ENCODE peak calls at places on chromosomes 1 and 21, in five cellular contexts. One of them, this sample, is unnamed.

GRCh38 chr1:85607126-85607912 is 26.8 kb downstream of the CCN1 start:
- DNase-seq in PC-3: peak; percentile 99
- DNase-seq in GM23338: peak; percentile 99
- DNase-seq in mesendoderm: peak; percentile 100
- DNase-seq in left lung: no peak
- DNase-seq in this sample: no peak

GRCh38 chr1:152622803-152623202 is at the start of gene LCE3A:
- DNase-seq in GM23338: peak; percentile 11
- DNase-seq in left lung: no peak
- DNase-seq in PC-3: peak; percentile 1
- DNase-seq in mesendoderm: no peak
- DNase-seq in this sample: no peak

GRCh38 chr1:47412437-47412836 is 3.6 kb upstream of the FOXE3 start:
- DNase-seq in left lung: no peak
- DNase-seq in PC-3: no peak
- DNase-seq in mesendoderm: no peak
- DNase-seq in GM23338: no peak
- DNase-seq in this sample: no peak

GRCh38 chr1:228277491-228278431 is 69.9 kb downstream of the OBSCN start:
- DNase-seq in PC-3: no peak
- DNase-seq in left lung: no peak
- DNase-seq in GM23338: no peak
- DNase-seq in mesendoderm: no peak
- DNase-seq in this sample: no peak

GRCh38 chr1:65979145-65979544 is 186.4 kb downstream of the PDE4B start:
- DNase-seq in GM23338: no peak
- DNase-seq in mesendoderm: no peak
- DNase-seq in left lung: no peak
- DNase-seq in PC-3: peak; percentile 22
- DNase-seq in this sample: no peak

GRCh38 chr21:29318354-29318753 is 19.6 kb downstream of the BACH1 start:
- DNase-seq in PC-3: no peak
- DNase-seq in GM23338: no peak
- DNase-seq in mesendoderm: no peak
- DNase-seq in left lung: no peak
- DNase-seq in this sample: no peak

GRCh38 chr1:170661646-170662411 is 2.1 kb upstream of the PRRX1 start:
- DNase-seq in PC-3: no peak
- DNase-seq in GM23338: peak; percentile 79
- DNase-seq in left lung: no peak
- DNase-seq in mesendoderm: peak; percentile 67
- DNase-seq in this sample: no peak

GRCh38 chr1:3708696-3709246 is 43.5 kb upstream of the CCDC27 start:
- DNase-seq in left lung: no peak
- DNase-seq in mesendoderm: no peak
- DNase-seq in PC-3: peak; percentile 61
- DNase-seq in GM23338: peak; percentile 61
- DNase-seq in this sample: no peak

GRCh38 chr1:161139765-161140164 is 7.3 kb upstream of the DEDD start:
- DNase-seq in left lung: no peak
- DNase-seq in mesendoderm: peak; percentile 60
- DNase-seq in GM23338: peak; percentile 81
- DNase-seq in PC-3: peak; percentile 77
- DNase-seq in this sample: no peak

GRCh38 chr1:7052701-7053100 is 267.4 kb downstream of the CAMTA1 start:
- DNase-seq in PC-3: no peak
- DNase-seq in GM23338: no peak
- DNase-seq in mesendoderm: no peak
- DNase-seq in left lung: no peak
- DNase-seq in this sample: no peak
- H3K4me1 ChIP-seq in PC-3: peaks cover 6% of the 10 kb centered on the region
- H3K4me1 ChIP-seq in GM23338: no peaks in the 10 kb centered on the region
- H3K4me1 ChIP-seq in mesendoderm: no peaks in the 10 kb centered on the region
- H3K4me1 ChIP-seq in left lung: no peaks in the 10 kb centered on the region
- H3K4me1 ChIP-seq in this sample: no peaks in the 10 kb centered on the region

GRCh38 chr1:241652012-241652411 is at the start of gene WDR64:
- DNase-seq in PC-3: no peak
- DNase-seq in mesendoderm: no peak
- DNase-seq in GM23338: no peak
- DNase-seq in left lung: no peak
- DNase-seq in this sample: no peak

GRCh38 chr1:241660424-241660972 is 8.4 kb downstream of the WDR64 start:
- DNase-seq in PC-3: no peak
- DNase-seq in mesendoderm: no peak
- DNase-seq in GM23338: no peak
- DNase-seq in left lung: no peak
- DNase-seq in this sample: no peak

GRCh38 chr1:241658081-241658793 is 6.2 kb downstream of the WDR64 start:
- DNase-seq in left lung: no peak
- DNase-seq in GM23338: no peak
- DNase-seq in PC-3: peak; percentile 76
- DNase-seq in mesendoderm: no peak
- DNase-seq in this sample: no peak

GRCh38 chr1:241654019-241654418 is 1.9 kb downstream of the WDR64 start:
- DNase-seq in mesendoderm: no peak
- DNase-seq in left lung: no peak
- DNase-seq in GM23338: no peak
- DNase-seq in PC-3: no peak
- DNase-seq in this sample: no peak

GRCh38 chr1:241654641-241655040 is 2.6 kb downstream of the WDR64 start:
- DNase-seq in mesendoderm: no peak
- DNase-seq in PC-3: peak; percentile 71
- DNase-seq in GM23338: no peak
- DNase-seq in left lung: no peak
- DNase-seq in this sample: no peak
- H3K4me1 ChIP-seq in mesendoderm: no peaks in the 10 kb centered on the region
- H3K4me1 ChIP-seq in PC-3: peaks cover 36% of the 10 kb centered on the region
- H3K4me1 ChIP-seq in GM23338: no peaks in the 10 kb centered on the region
- H3K4me1 ChIP-seq in left lung: no peaks in the 10 kb centered on the region
- H3K4me1 ChIP-seq in this sample: no peaks in the 10 kb centered on the region

GRCh38 chr1:30803562-30803961 is 46.0 kb upstream of the LAPTM5 start:
- DNase-seq in GM23338: no peak
- DNase-seq in left lung: no peak
- DNase-seq in mesendoderm: no peak
- DNase-seq in PC-3: no peak
- DNase-seq in this sample: no peak

GRCh38 chr1:30804381-30804780 is 46.8 kb upstream of the LAPTM5 start:
- DNase-seq in mesendoderm: peak; percentile 54
- DNase-seq in PC-3: no peak
- DNase-seq in GM23338: no peak
- DNase-seq in left lung: no peak
- DNase-seq in this sample: no peak

GRCh38 chr1:30806381-30807317 is 49.1 kb upstream of the LAPTM5 start:
- DNase-seq in mesendoderm: no peak
- DNase-seq in GM23338: no peak
- DNase-seq in PC-3: no peak
- DNase-seq in left lung: no peak
- DNase-seq in this sample: no peak

GRCh38 chr1:30804822-30805221 is 47.2 kb upstream of the LAPTM5 start:
- DNase-seq in left lung: no peak
- DNase-seq in GM23338: no peak
- DNase-seq in PC-3: no peak
- DNase-seq in mesendoderm: peak; percentile 61
- DNase-seq in this sample: no peak

GRCh38 chr1:30805301-30806003 is 47.9 kb upstream of the LAPTM5 start:
- DNase-seq in left lung: no peak
- DNase-seq in mesendoderm: no peak
- DNase-seq in GM23338: no peak
- DNase-seq in PC-3: no peak
- DNase-seq in this sample: no peak
- H3K4me1 ChIP-seq in left lung: peaks cover 7% of the 10 kb centered on the region
- H3K4me1 ChIP-seq in mesendoderm: peaks cover 1% of the 10 kb centered on the region
- H3K4me1 ChIP-seq in GM23338: peaks cover 31% of the 10 kb centered on the region
- H3K4me1 ChIP-seq in PC-3: peaks cover 12% of the 10 kb centered on the region
- H3K4me1 ChIP-seq in this sample: no peaks in the 10 kb centered on the region

GRCh38 chr1:41672641-41673313 is 188.3 kb upstream of the EDN2 start:
- DNase-seq in GM23338: no peak
- DNase-seq in left lung: peak; percentile 19
- DNase-seq in mesendoderm: no peak
- DNase-seq in PC-3: no peak
- DNase-seq in this sample: no peak
- H3K4me1 ChIP-seq in GM23338: no peaks in the 10 kb centered on the region
- H3K4me1 ChIP-seq in left lung: peaks cover 11% of the 10 kb centered on the region
- H3K4me1 ChIP-seq in mesendoderm: peaks cover 3% of the 10 kb centered on the region
- H3K4me1 ChIP-seq in PC-3: peaks cover 49% of the 10 kb centered on the region
- H3K4me1 ChIP-seq in this sample: peaks cover 73% of the 10 kb centered on the region

DNA sequence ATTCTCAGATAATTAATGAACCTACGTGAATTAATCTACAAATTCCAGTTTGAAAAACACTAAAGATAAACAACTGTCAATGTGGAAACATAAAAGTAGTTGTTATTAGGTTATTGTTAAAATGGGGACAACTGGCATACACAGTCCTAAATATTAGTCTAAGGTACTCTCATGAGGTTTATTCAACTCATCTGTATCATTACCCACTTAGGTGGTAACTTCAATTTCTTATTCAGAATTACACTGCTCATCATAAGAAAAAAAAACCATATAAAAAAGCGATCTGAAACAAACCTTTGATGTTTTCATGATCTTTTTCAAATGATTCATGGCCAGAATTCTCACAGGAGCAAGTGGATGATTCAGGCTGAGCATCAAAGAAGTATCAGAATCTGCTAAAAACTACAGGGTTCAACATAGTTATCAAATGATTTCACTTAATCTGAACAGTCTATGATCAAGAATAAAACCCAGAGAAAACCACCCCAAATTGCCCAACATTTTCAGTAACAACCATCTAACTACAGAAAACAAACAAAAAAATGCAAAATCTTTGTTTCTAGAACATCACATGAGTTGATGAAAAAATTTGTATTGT is 13.7 kb downstream of the HEATR1 start:
- DNase-seq in left lung: no peak
- DNase-seq in PC-3: no peak
- DNase-seq in GM23338: no peak
- DNase-seq in mesendoderm: no peak
- DNase-seq in this sample: no peak
- H3K4me1 ChIP-seq in left lung: no peaks in the 10 kb centered on the region
- H3K4me1 ChIP-seq in PC-3: no peaks in the 10 kb centered on the region
- H3K4me1 ChIP-seq in GM23338: no peaks in the 10 kb centered on the region
- H3K4me1 ChIP-seq in mesendoderm: no peaks in the 10 kb centered on the region
- H3K4me1 ChIP-seq in this sample: no peaks in the 10 kb centered on the region

GRCh38 chr1:207817166-207817565 is 65.3 kb downstream of the CD46 start:
- DNase-seq in GM23338: no peak
- DNase-seq in PC-3: no peak
- DNase-seq in mesendoderm: no peak
- DNase-seq in left lung: no peak
- DNase-seq in this sample: no peak

GRCh38 chr1:207817778-207818751 is 66.2 kb downstream of the CD46 start:
- DNase-seq in PC-3: no peak
- DNase-seq in mesendoderm: no peak
- DNase-seq in left lung: no peak
- DNase-seq in GM23338: no peak
- DNase-seq in this sample: no peak

GRCh38 chr1:207821464-207822045 is 69.7 kb downstream of the CD46 start:
- DNase-seq in left lung: no peak
- DNase-seq in mesendoderm: no peak
- DNase-seq in GM23338: no peak
- DNase-seq in PC-3: no peak
- DNase-seq in this sample: no peak

GRCh38 chr1:207820568-207821463 is 69.0 kb downstream of the CD46 start:
- DNase-seq in left lung: no peak
- DNase-seq in PC-3: no peak
- DNase-seq in mesendoderm: no peak
- DNase-seq in GM23338: no peak
- DNase-seq in this sample: no peak

DNA sequence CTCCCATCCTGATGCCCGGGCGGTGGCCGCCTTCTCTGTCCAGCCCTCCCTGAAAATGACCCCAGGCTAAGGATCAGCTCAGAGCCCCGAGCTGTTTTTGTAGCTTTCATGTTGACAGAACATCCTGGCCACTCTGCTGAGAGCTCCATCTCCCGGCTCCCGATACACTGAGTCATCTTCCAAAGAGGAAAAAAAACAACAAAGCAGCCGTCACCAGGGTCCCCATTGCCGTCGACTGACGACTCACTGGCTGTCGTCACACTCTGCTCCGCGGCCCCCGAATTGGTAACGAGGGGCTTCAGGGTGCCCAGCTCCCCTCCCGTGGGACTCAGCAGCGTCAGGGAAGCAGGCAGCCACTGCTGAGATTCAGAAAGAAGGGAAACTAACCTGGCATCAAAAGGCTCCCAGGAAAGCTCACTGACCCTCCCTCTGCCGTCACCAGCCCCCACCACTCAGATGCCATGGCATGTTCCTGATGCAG is 67.2 kb downstream of the CD46 start:
- DNase-seq in PC-3: peak; percentile 74
- DNase-seq in GM23338: no peak
- DNase-seq in mesendoderm: peak; percentile 40
- DNase-seq in left lung: no peak
- DNase-seq in this sample: no peak
- H3K4me1 ChIP-seq in PC-3: peaks cover 34% of the 10 kb centered on the region
- H3K4me1 ChIP-seq in GM23338: no peaks in the 10 kb centered on the region
- H3K4me1 ChIP-seq in mesendoderm: no peaks in the 10 kb centered on the region
- H3K4me1 ChIP-seq in left lung: peaks cover 21% of the 10 kb centered on the region
- H3K4me1 ChIP-seq in this sample: peaks cover 60% of the 10 kb centered on the region

GRCh38 chr1:22915816-22916468 is 56.7 kb downstream of the LACTBL1 start:
- DNase-seq in mesendoderm: no peak
- DNase-seq in GM23338: no peak
- DNase-seq in PC-3: no peak
- DNase-seq in left lung: no peak
- DNase-seq in this sample: no peak
- H3K4me1 ChIP-seq in mesendoderm: no peaks in the 10 kb centered on the region
- H3K4me1 ChIP-seq in GM23338: no peaks in the 10 kb centered on the region
- H3K4me1 ChIP-seq in PC-3: no peaks in the 10 kb centered on the region
- H3K4me1 ChIP-seq in left lung: no peaks in the 10 kb centered on the region
- H3K4me1 ChIP-seq in this sample: no peaks in the 10 kb centered on the region

DNA sequence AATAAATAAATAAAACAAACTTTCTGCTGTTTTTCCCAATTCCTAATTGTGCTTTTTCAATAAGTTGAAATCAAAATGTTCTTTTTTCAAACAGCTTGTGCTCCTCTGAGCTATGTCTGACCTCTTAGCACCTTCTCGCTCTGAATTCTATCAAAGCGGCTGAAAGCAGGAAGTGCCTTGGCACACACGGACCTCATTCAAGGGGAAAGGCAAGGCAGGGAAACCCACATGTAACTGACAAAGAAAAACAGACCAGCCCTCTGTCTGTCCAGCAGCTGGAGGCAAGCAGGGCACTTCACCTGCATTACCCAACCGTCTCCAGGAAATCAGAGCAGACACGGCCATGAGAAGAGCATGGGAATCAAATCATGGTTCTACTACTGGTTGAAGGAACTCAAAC is 56.7 kb downstream of the PLPP3 start:
- DNase-seq in mesendoderm: no peak
- DNase-seq in GM23338: no peak
- DNase-seq in PC-3: no peak
- DNase-seq in left lung: no peak
- DNase-seq in this sample: no peak
- H3K4me1 ChIP-seq in mesendoderm: peaks cover 2% of the 10 kb centered on the region
- H3K4me1 ChIP-seq in GM23338: peaks cover 42% of the 10 kb centered on the region
- H3K4me1 ChIP-seq in PC-3: peaks cover 33% of the 10 kb centered on the region
- H3K4me1 ChIP-seq in left lung: peaks cover 8% of the 10 kb centered on the region
- H3K4me1 ChIP-seq in this sample: no peaks in the 10 kb centered on the region